ENCODE peak calls at places on chromosomes 1 and 21, in ten cellular contexts. One of them, this sample, is unnamed.

GRCh38 chr1:205066221-205066818 is 17.9 kb downstream of the TMEM81 start:
- DNase-seq in GM12864: no peak
- DNase-seq in GM12865: no peak
- DNase-seq in cardiac muscle cell: no peak
- DNase-seq in lung: no peak
- DNase-seq in fibroblast of lung: no peak
- DNase-seq in epithelial cell of esophagus: no peak
- DNase-seq in OCI-LY7: peak; percentile 7
- DNase-seq in CD8-positive, alpha-beta T cell: no peak
- DNase-seq in astrocyte of the spinal cord: no peak
- DNase-seq in this sample: no peak

GRCh38 chr1:47031059-47031458 is 7.6 kb downstream of the CYP4X1 start:
- DNase-seq in GM12864: no peak
- DNase-seq in GM12865: no peak
- DNase-seq in cardiac muscle cell: peak; percentile 95
- DNase-seq in lung: peak; percentile 41
- DNase-seq in fibroblast of lung: peak; percentile 0
- DNase-seq in epithelial cell of esophagus: peak; percentile 81
- DNase-seq in OCI-LY7: no peak
- DNase-seq in CD8-positive, alpha-beta T cell: no peak
- DNase-seq in astrocyte of the spinal cord: peak; percentile 82
- DNase-seq in this sample: peak; percentile 83

GRCh38 chr1:223707270-223708000 is 4.9 kb upstream of the CAPN2 start:
- DNase-seq in GM12864: no peak
- DNase-seq in GM12865: no peak
- DNase-seq in cardiac muscle cell: peak; percentile 97
- DNase-seq in lung: peak; percentile 84
- DNase-seq in fibroblast of lung: peak; percentile 99
- DNase-seq in epithelial cell of esophagus: peak; percentile 97
- DNase-seq in OCI-LY7: no peak
- DNase-seq in CD8-positive, alpha-beta T cell: no peak
- DNase-seq in astrocyte of the spinal cord: peak; percentile 98
- DNase-seq in this sample: peak; percentile 96

GRCh38 chr1:179955318-179955638 is 668 bp downstream of the CEP350 start:
- DNase-seq in GM12864: no peak
- DNase-seq in GM12865: no peak
- DNase-seq in cardiac muscle cell: peak; percentile 8
- DNase-seq in lung: no peak
- DNase-seq in fibroblast of lung: peak; percentile 11
- DNase-seq in epithelial cell of esophagus: no peak
- DNase-seq in OCI-LY7: no peak
- DNase-seq in CD8-positive, alpha-beta T cell: no peak
- DNase-seq in astrocyte of the spinal cord: no peak
- DNase-seq in this sample: peak; percentile 13

GRCh38 chr1:229471175-229471574 is 37.0 kb downstream of the NUP133 start:
- DNase-seq in GM12864: no peak
- DNase-seq in GM12865: no peak
- DNase-seq in cardiac muscle cell: no peak
- DNase-seq in lung: no peak
- DNase-seq in fibroblast of lung: no peak
- DNase-seq in epithelial cell of esophagus: no peak
- DNase-seq in OCI-LY7: no peak
- DNase-seq in CD8-positive, alpha-beta T cell: no peak
- DNase-seq in astrocyte of the spinal cord: no peak
- DNase-seq in this sample: no peak

GRCh38 chr1:17912491-17912890 is 157.4 kb downstream of the ACTL8 start:
- DNase-seq in GM12864: no peak
- DNase-seq in GM12865: no peak
- DNase-seq in cardiac muscle cell: no peak
- DNase-seq in lung: no peak
- DNase-seq in fibroblast of lung: no peak
- DNase-seq in epithelial cell of esophagus: no peak
- DNase-seq in OCI-LY7: no peak
- DNase-seq in CD8-positive, alpha-beta T cell: no peak
- DNase-seq in astrocyte of the spinal cord: no peak
- DNase-seq in this sample: no peak

GRCh38 chr21:14300074-14300473 is 82.9 kb downstream of the HSPA13 start:
- DNase-seq in GM12864: no peak
- DNase-seq in GM12865: no peak
- DNase-seq in cardiac muscle cell: no peak
- DNase-seq in lung: no peak
- DNase-seq in fibroblast of lung: no peak
- DNase-seq in epithelial cell of esophagus: no peak
- DNase-seq in OCI-LY7: no peak
- DNase-seq in CD8-positive, alpha-beta T cell: no peak
- DNase-seq in astrocyte of the spinal cord: no peak
- DNase-seq in this sample: no peak

GRCh38 chr21:14493731-14494130 is 52.4 kb downstream of the SAMSN1 start:
- DNase-seq in GM12864: no peak
- DNase-seq in GM12865: no peak
- DNase-seq in cardiac muscle cell: no peak
- DNase-seq in lung: no peak
- DNase-seq in fibroblast of lung: no peak
- DNase-seq in epithelial cell of esophagus: no peak
- DNase-seq in OCI-LY7: no peak
- DNase-seq in CD8-positive, alpha-beta T cell: no peak
- DNase-seq in astrocyte of the spinal cord: no peak
- DNase-seq in this sample: no peak

GRCh38 chr21:34857874-34858273 is 189.1 kb downstream of the CLIC6 start:
- DNase-seq in GM12864: no peak
- DNase-seq in GM12865: no peak
- DNase-seq in cardiac muscle cell: no peak
- DNase-seq in lung: no peak
- DNase-seq in fibroblast of lung: no peak
- DNase-seq in epithelial cell of esophagus: no peak
- DNase-seq in OCI-LY7: no peak
- DNase-seq in CD8-positive, alpha-beta T cell: no peak
- DNase-seq in astrocyte of the spinal cord: no peak
- DNase-seq in this sample: no peak

GRCh38 chr21:34850166-34850695 is 181.4 kb downstream of the CLIC6 start:
- DNase-seq in GM12864: no peak
- DNase-seq in GM12865: no peak
- DNase-seq in cardiac muscle cell: no peak
- DNase-seq in lung: no peak
- DNase-seq in fibroblast of lung: no peak
- DNase-seq in epithelial cell of esophagus: no peak
- DNase-seq in OCI-LY7: no peak
- DNase-seq in CD8-positive, alpha-beta T cell: no peak
- DNase-seq in astrocyte of the spinal cord: no peak
- DNase-seq in this sample: no peak

GRCh38 chr21:34846601-34847112 is 177.9 kb downstream of the CLIC6 start:
- DNase-seq in GM12864: no peak
- DNase-seq in GM12865: no peak
- DNase-seq in cardiac muscle cell: peak; percentile 71
- DNase-seq in lung: peak; percentile 54
- DNase-seq in fibroblast of lung: peak; percentile 92
- DNase-seq in epithelial cell of esophagus: peak; percentile 82
- DNase-seq in OCI-LY7: no peak
- DNase-seq in CD8-positive, alpha-beta T cell: no peak
- DNase-seq in astrocyte of the spinal cord: peak; percentile 92
- DNase-seq in this sample: peak; percentile 58

GRCh38 chr21:34857122-34857713 is 188.4 kb downstream of the CLIC6 start:
- DNase-seq in GM12864: no peak
- DNase-seq in GM12865: no peak
- DNase-seq in cardiac muscle cell: no peak
- DNase-seq in lung: no peak
- DNase-seq in fibroblast of lung: no peak
- DNase-seq in epithelial cell of esophagus: no peak
- DNase-seq in OCI-LY7: peak; percentile 23
- DNase-seq in CD8-positive, alpha-beta T cell: no peak
- DNase-seq in astrocyte of the spinal cord: peak; percentile 64
- DNase-seq in this sample: no peak

GRCh38 chr21:34852438-34852837 is 183.6 kb downstream of the CLIC6 start:
- DNase-seq in GM12864: no peak
- DNase-seq in GM12865: no peak
- DNase-seq in cardiac muscle cell: no peak
- DNase-seq in lung: no peak
- DNase-seq in fibroblast of lung: no peak
- DNase-seq in epithelial cell of esophagus: no peak
- DNase-seq in OCI-LY7: no peak
- DNase-seq in CD8-positive, alpha-beta T cell: no peak
- DNase-seq in astrocyte of the spinal cord: no peak
- DNase-seq in this sample: peak; percentile 44
- H3K4me3 ChIP-seq in GM12864: no peak overlapping the region
- H3K4me3 ChIP-seq in GM12865: no peak overlapping the region
- H3K4me3 ChIP-seq in cardiac muscle cell: no peak overlapping the region
- H3K4me3 ChIP-seq in lung: no peak overlapping the region
- H3K4me3 ChIP-seq in fibroblast of lung: no peak overlapping the region
- H3K4me3 ChIP-seq in epithelial cell of esophagus: no peak overlapping the region
- H3K4me3 ChIP-seq in OCI-LY7: no peak overlapping the region
- H3K4me3 ChIP-seq in CD8-positive, alpha-beta T cell: no peak overlapping the region
- H3K4me3 ChIP-seq in astrocyte of the spinal cord: no peak overlapping the region
- H3K4me3 ChIP-seq in this sample: no peak overlapping the region

GRCh38 chr1:156622581-156623297 is 3.5 kb downstream of the HAPLN2 start:
- DNase-seq in GM12864: no peak
- DNase-seq in GM12865: no peak
- DNase-seq in cardiac muscle cell: no peak
- DNase-seq in lung: no peak
- DNase-seq in fibroblast of lung: no peak
- DNase-seq in epithelial cell of esophagus: no peak
- DNase-seq in OCI-LY7: no peak
- DNase-seq in CD8-positive, alpha-beta T cell: no peak
- DNase-seq in astrocyte of the spinal cord: no peak
- DNase-seq in this sample: no peak

GRCh38 chr1:156624814-156625435 is 5.7 kb downstream of the HAPLN2 start:
- DNase-seq in GM12864: no peak
- DNase-seq in GM12865: no peak
- DNase-seq in cardiac muscle cell: no peak
- DNase-seq in lung: no peak
- DNase-seq in fibroblast of lung: no peak
- DNase-seq in epithelial cell of esophagus: no peak
- DNase-seq in OCI-LY7: no peak
- DNase-seq in CD8-positive, alpha-beta T cell: no peak
- DNase-seq in astrocyte of the spinal cord: no peak
- DNase-seq in this sample: no peak

GRCh38 chr1:156625436-156626078 is 6.3 kb downstream of the HAPLN2 start:
- DNase-seq in GM12864: no peak
- DNase-seq in GM12865: peak; percentile 62
- DNase-seq in cardiac muscle cell: peak; percentile 63
- DNase-seq in lung: peak; percentile 56
- DNase-seq in fibroblast of lung: peak; percentile 46
- DNase-seq in epithelial cell of esophagus: peak; percentile 47
- DNase-seq in OCI-LY7: peak; percentile 68
- DNase-seq in CD8-positive, alpha-beta T cell: peak; percentile 70
- DNase-seq in astrocyte of the spinal cord: peak; percentile 40
- DNase-seq in this sample: peak; percentile 54

GRCh38 chr1:156626079-156626438 is 6.8 kb downstream of the HAPLN2 start:
- DNase-seq in GM12864: no peak
- DNase-seq in GM12865: no peak
- DNase-seq in cardiac muscle cell: no peak
- DNase-seq in lung: no peak
- DNase-seq in fibroblast of lung: no peak
- DNase-seq in epithelial cell of esophagus: no peak
- DNase-seq in OCI-LY7: no peak
- DNase-seq in CD8-positive, alpha-beta T cell: no peak
- DNase-seq in astrocyte of the spinal cord: no peak
- DNase-seq in this sample: no peak

GRCh38 chr1:156623946-156624813 is 5.0 kb downstream of the HAPLN2 start:
- DNase-seq in GM12864: no peak
- DNase-seq in GM12865: peak; percentile 44
- DNase-seq in cardiac muscle cell: peak; percentile 59
- DNase-seq in lung: no peak
- DNase-seq in fibroblast of lung: peak; percentile 37
- DNase-seq in epithelial cell of esophagus: peak; percentile 48
- DNase-seq in OCI-LY7: no peak
- DNase-seq in CD8-positive, alpha-beta T cell: no peak
- DNase-seq in astrocyte of the spinal cord: peak; percentile 21
- DNase-seq in this sample: peak; percentile 43
- TF ChIP-seq CTCF in GM12864: peak; percentile 58
- TF ChIP-seq CTCF in GM12865: peak; percentile 45
- TF ChIP-seq CTCF in cardiac muscle cell: peak; percentile 49
- TF ChIP-seq CTCF in lung: no peak
- TF ChIP-seq CTCF in fibroblast of lung: no peak
- TF ChIP-seq CTCF in epithelial cell of esophagus: peak; percentile 37
- TF ChIP-seq CTCF in OCI-LY7: no peak
- TF ChIP-seq CTCF in CD8-positive, alpha-beta T cell: peak; percentile 15
- TF ChIP-seq CTCF in astrocyte of the spinal cord: peak; percentile 52
- TF ChIP-seq CTCF in this sample: peak; percentile 29

GRCh38 chr1:169426174-169426716 is 1.0 kb downstream of the CCDC181 start:
- DNase-seq in GM12864: no peak
- DNase-seq in GM12865: no peak
- DNase-seq in cardiac muscle cell: no peak
- DNase-seq in lung: no peak
- DNase-seq in fibroblast of lung: no peak
- DNase-seq in epithelial cell of esophagus: peak; percentile 14
- DNase-seq in OCI-LY7: no peak
- DNase-seq in CD8-positive, alpha-beta T cell: no peak
- DNase-seq in astrocyte of the spinal cord: peak; percentile 16
- DNase-seq in this sample: no peak

GRCh38 chr1:169421309-169421708 is 6.0 kb downstream of the CCDC181 start:
- DNase-seq in GM12864: no peak
- DNase-seq in GM12865: no peak
- DNase-seq in cardiac muscle cell: no peak
- DNase-seq in lung: no peak
- DNase-seq in fibroblast of lung: no peak
- DNase-seq in epithelial cell of esophagus: no peak
- DNase-seq in OCI-LY7: no peak
- DNase-seq in CD8-positive, alpha-beta T cell: no peak
- DNase-seq in astrocyte of the spinal cord: no peak
- DNase-seq in this sample: no peak

DNA sequence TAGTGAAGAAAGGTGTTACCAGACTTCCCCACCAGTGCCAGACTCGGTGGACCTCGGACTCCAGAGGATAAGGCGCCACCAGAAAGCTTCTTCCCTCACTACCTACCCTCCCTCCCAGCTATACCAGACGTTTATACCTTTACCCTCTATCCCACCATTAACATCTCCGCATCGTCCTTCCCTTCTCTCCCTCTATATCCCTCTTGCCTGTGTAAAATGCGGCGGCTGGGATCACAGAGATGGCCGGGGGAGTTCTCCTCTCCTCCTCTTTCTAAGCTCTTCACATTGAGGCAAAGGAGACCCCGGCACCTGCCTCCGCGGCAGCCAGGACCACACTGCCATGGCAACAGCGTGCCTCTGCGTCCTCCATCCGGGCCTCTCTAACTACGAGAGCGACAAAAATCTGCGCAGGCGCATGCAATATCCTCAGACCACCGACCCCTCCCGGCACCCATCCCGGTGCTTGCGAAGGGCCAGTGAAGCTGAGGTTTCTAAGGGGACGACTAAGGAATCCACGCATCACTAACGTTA is at the start of gene CCDC181:
- DNase-seq in GM12864: peak; percentile 10
- DNase-seq in GM12865: peak; percentile 81
- DNase-seq in cardiac muscle cell: peak; percentile 75
- DNase-seq in lung: no peak
- DNase-seq in fibroblast of lung: peak; percentile 78
- DNase-seq in epithelial cell of esophagus: peak; percentile 7
- DNase-seq in OCI-LY7: no peak
- DNase-seq in CD8-positive, alpha-beta T cell: peak; percentile 72
- DNase-seq in astrocyte of the spinal cord: peak; percentile 78
- DNase-seq in this sample: peak; percentile 64
- H3K4me3 ChIP-seq in GM12864: peak within 1 kb of the TSS; percentile 42
- H3K4me3 ChIP-seq in GM12865: peak within 1 kb of the TSS; percentile 75
- H3K4me3 ChIP-seq in cardiac muscle cell: peak within 1 kb of the TSS; percentile 54
- H3K4me3 ChIP-seq in lung: peak within 1 kb of the TSS; percentile 8
- H3K4me3 ChIP-seq in fibroblast of lung: peak within 1 kb of the TSS; percentile 90
- H3K4me3 ChIP-seq in epithelial cell of esophagus: peak within 1 kb of the TSS; percentile 50
- H3K4me3 ChIP-seq in OCI-LY7: no peak within 1 kb of the TSS
- H3K4me3 ChIP-seq in CD8-positive, alpha-beta T cell: peak within 1 kb of the TSS; percentile 67
- H3K4me3 ChIP-seq in astrocyte of the spinal cord: peak within 1 kb of the TSS; percentile 61
- H3K4me3 ChIP-seq in this sample: peak within 1 kb of the TSS; percentile 59

DNA sequence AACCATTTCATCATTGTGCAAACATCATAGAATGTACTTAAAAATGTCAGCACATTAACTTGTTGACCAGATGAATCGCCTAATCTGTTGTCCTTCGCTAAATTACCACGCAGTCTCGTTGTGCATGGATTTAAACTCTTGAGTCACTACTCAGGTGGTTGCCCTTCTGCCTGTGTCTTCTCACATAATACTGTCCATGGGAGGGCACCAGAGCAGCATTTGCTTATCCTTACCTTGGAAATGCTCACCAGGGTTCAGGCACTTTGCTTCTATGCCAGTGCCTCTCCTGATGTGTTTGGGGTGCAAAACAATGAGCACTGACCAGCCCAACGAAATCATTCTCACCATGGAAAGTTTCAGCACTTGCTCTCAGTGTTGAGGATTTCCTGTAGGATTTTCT is 559.9 kb downstream of the RWDD3 start:
- DNase-seq in GM12864: no peak
- DNase-seq in GM12865: no peak
- DNase-seq in cardiac muscle cell: peak; percentile 1
- DNase-seq in lung: no peak
- DNase-seq in fibroblast of lung: no peak
- DNase-seq in epithelial cell of esophagus: peak; percentile 45
- DNase-seq in OCI-LY7: no peak
- DNase-seq in CD8-positive, alpha-beta T cell: no peak
- DNase-seq in astrocyte of the spinal cord: no peak
- DNase-seq in this sample: no peak
- TF ChIP-seq CTCF in GM12864: no peak
- TF ChIP-seq CTCF in GM12865: no peak
- TF ChIP-seq CTCF in cardiac muscle cell: no peak
- TF ChIP-seq CTCF in lung: no peak
- TF ChIP-seq CTCF in fibroblast of lung: no peak
- TF ChIP-seq CTCF in epithelial cell of esophagus: peak; percentile 15
- TF ChIP-seq CTCF in OCI-LY7: no peak
- TF ChIP-seq CTCF in CD8-positive, alpha-beta T cell: no peak
- TF ChIP-seq CTCF in astrocyte of the spinal cord: peak; percentile 3
- TF ChIP-seq CTCF in this sample: no peak

This sample was measured in fibroblast of pulmonary artery.